ENCODE peak calls at places on chromosome 3, in four cellular contexts. D is left lung, C is heart left ventricle, F is colonic mucosa. M is an unnamed sample. For H3K36me3 and H3K4me1, the result is how much of the 10 kb centered on the place peaks cover.

GRCh38 chr3:23968467-23969184 is 23.5 kb downstream of the NR1D2 start:
- DNase-seq in D (no peak), C (no peak), F (no peak), M (no peak)

GRCh38 chr3:169771651-169772529 is 1.3 kb upstream of the MYNN start:
- DNase-seq in D (peak), C (peak), F (peak), M (no peak)

GRCh38 chr3:114903213-114903612 is 243.9 kb downstream of the ZBTB20 start:
- DNase-seq in D (no peak), C (no peak), F (no peak), M (no peak)

GRCh38 chr3:129353589-129353941 is 74.9 kb downstream of the EFCAB12 start:
- DNase-seq in D (no peak), C (no peak), F (no peak), M (no peak)

GRCh38 chr3:64163755-64164148 is 61.5 kb downstream of the PRICKLE2 start:
- DNase-seq in D (no peak), C (no peak), F (no peak), M (no peak)

GRCh38 chr3:128072454-128073184 is 20.4 kb downstream of the SEC61A1 start:
- DNase-seq in D (no peak), C (no peak), F (peak), M (peak)

GRCh38 chr3:23314981-23315805 is 112.1 kb downstream of the UBE2E2 start:
- DNase-seq in D (no peak), C (no peak), F (no peak), M (no peak)

GRCh38 chr3:185727873-185728272 is 97.0 kb downstream of the IGF2BP2 start:
- DNase-seq in D (no peak), C (no peak), F (no peak), M (no peak)

GRCh38 chr3:168269019-168269418 is 173.3 kb upstream of the GOLIM4 start:
- DNase-seq in D (no peak), C (no peak), F (no peak), M (no peak)

GRCh38 chr3:52049503-52049902 is 6.9 kb downstream of the DUSP7 start:
- DNase-seq in D (no peak), C (no peak), F (no peak), M (no peak)
- H3K36me3 ChIP-seq in D (under half), C (half or more), F (under half), M (under half)

GRCh38 chr3:7721869-7722268 is 779.8 kb upstream of the LMCD1 start:
- DNase-seq in D (no peak), C (no peak), F (no peak), M (peak)
- H3K27ac ChIP-seq in D (no peak), C (no peak), F (no peak), M (no peak)

GRCh38 chr3:53192608-53193007 is 31.6 kb downstream of the PRKCD start:
- DNase-seq in D (no peak), C (no peak), F (no peak), M (no peak)
- H3K4me1 ChIP-seq in D (under half), C (under half), F (under half), M (under half)

GRCh38 chr3:67981077-67981476 is 326.7 kb upstream of the SUCLG2 start:
- DNase-seq in D (no peak), C (no peak), F (no peak), M (no peak)

GRCh38 chr3:67976683-67977082 is 322.3 kb upstream of the SUCLG2 start:
- DNase-seq in D (no peak), C (no peak), F (no peak), M (no peak)

GRCh38 chr3:67979342-67979741 is 324.9 kb upstream of the SUCLG2 start:
- DNase-seq in D (no peak), C (no peak), F (no peak), M (no peak)

GRCh38 chr3:67977762-67978161 is 323.4 kb upstream of the SUCLG2 start:
- DNase-seq in D (no peak), C (no peak), F (no peak), M (no peak)
- H3K36me3 ChIP-seq in D (under half), C (under half), F (under half), M (under half)

GRCh38 chr3:30694668-30695067 is 88.3 kb downstream of the TGFBR2 start:
- DNase-seq in D (no peak), C (no peak), F (no peak), M (no peak)
- H3K27ac ChIP-seq in D (no peak), C (no peak), F (no peak), M (no peak)

DNA sequence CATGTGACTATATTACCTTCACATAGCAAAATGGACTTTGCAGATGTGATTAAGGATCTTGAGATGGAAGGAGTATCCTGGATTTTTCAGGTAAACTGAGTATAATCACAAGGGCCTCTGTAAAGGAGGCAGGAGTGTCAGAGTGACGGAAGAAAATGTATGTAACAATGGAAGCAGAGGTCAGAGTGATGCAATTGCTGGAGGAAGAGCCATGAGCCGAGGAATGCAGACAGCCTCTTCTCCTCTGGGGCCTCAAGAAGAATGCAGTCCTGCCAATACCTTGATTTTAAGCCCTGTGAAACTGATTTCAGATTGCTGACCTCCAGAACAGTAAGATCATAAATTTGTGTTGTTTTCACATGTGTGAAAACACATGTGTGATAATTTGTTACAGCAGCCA is 15.1 kb downstream of the HEMK1 start:
- DNase-seq in D (no peak), C (no peak), F (no peak), M (no peak)
- H3K4me1 ChIP-seq in D (under half), C (under half), F (under half), M (under half)

DNA sequence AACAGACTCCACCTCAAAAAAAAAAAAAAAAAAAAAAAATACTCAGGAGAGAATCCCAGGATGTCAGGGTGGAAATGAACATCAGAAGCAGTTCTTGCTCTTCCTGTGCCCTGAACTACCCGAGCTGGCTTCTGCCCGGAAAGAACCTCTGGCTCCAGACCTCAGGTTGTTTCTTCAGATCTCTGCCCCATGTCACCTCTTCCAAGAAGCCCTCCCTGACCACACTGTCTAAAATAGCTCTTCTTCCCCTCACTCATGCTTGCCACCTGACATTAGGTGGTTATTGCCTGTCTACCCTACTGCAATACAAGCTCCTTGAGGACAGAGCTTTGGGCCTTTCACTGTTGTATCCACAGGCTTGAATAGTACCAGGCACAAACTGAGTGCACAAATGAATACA is 8.2 kb downstream of the TKT start:
- DNase-seq in D (no peak), C (no peak), F (no peak), M (no peak)
- H3K36me3 ChIP-seq in D (under half), C (under half), F (under half), M (under half)

GRCh38 chr3:107065094-107065861 is 312.0 kb upstream of the CCDC54 start:
- DNase-seq in D (no peak), C (peak), F (no peak), M (no peak)
- H3K27ac ChIP-seq in D (no peak), C (no peak), F (no peak), M (no peak)

DNA sequence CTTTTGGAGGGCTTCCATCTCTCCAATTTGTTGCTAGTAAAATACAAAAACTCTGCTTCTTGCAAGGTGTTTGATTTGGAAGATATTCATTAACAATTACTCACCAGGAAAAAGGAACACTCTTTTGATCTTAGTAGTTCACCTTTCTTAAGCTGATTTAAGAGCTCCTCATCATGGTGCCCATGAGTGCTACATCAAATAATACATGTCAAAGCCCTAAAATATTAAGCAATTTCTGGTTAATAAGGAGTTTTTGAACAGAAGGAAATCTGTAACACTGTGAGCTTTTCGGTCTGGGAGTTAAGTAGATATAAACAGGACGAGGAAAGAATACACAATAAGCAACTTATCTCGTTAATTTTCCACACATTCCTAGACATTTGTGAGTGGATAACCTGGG is 83.9 kb upstream of the DCBLD2 start:
- DNase-seq in D (no peak), C (no peak), F (no peak), M (no peak)
- H3K4me1 ChIP-seq in D (under half), C (under half), F (under half), M (under half)